ENCODE peak calls at places on chromosomes 16 and 17, in nine cellular contexts. E, X, B, P, U, L, V, O and S are unnamed samples.
A peak's percentile ranks its signal among the peaks of the same experiment; 100 is the strongest.

GRCh38 chr17:36928450-36929125 is 8.7 kb upstream of the LHX1 start:
- DNase-seq in E (peak; percentile 16), X (no peak), B (no peak), P (peak; percentile 36), U (no peak), L (no peak), V (peak; percentile 29), O (no peak), S (no peak)

GRCh38 chr17:27207073-27207511 is 86.8 kb upstream of the WSB1 start:
- DNase-seq in E (no peak), X (no peak), B (no peak), P (no peak), U (no peak), L (no peak), V (no peak), O (no peak), S (no peak)

GRCh38 chr16:58024673-58025350 is 742 bp upstream of the MMP15 start:
- DNase-seq in E (no peak), X (peak; percentile 95), B (no peak), P (peak; percentile 76), U (no peak), L (peak; percentile 38), V (no peak), O (peak; percentile 47), S (peak; percentile 85)

GRCh38 chr17:3718251-3718650 is 5.5 kb upstream of the HASPIN start:
- DNase-seq in E (no peak), X (no peak), B (no peak), P (no peak), U (no peak), L (no peak), V (no peak), O (no peak), S (no peak)

GRCh38 chr17:71792966-71793365 is 327.9 kb upstream of the SOX9 start:
- DNase-seq in E (no peak), X (no peak), B (no peak), P (no peak), U (no peak), L (no peak), V (no peak), O (no peak), S (no peak)

GRCh38 chr16:51881731-51882130 is 665.2 kb downstream of the TOX3 start:
- DNase-seq in E (no peak), X (no peak), B (no peak), P (no peak), U (no peak), L (no peak), V (no peak), O (no peak), S (no peak)

GRCh38 chr17:62912363-62912762 is 53.7 kb upstream of the TANC2 start:
- DNase-seq in E (no peak), X (no peak), B (no peak), P (no peak), U (no peak), L (no peak), V (no peak), O (no peak), S (no peak)

GRCh38 chr16:68651136-68651535 is 6.0 kb downstream of the CDH3 start:
- DNase-seq in E (no peak), X (no peak), B (no peak), P (no peak), U (no peak), L (no peak), V (no peak), O (no peak), S (no peak)

GRCh38 chr16:27111486-27111885 is 44.8 kb downstream of the C16orf82 start:
- DNase-seq in E (peak; percentile 53), X (no peak), B (no peak), P (no peak), U (no peak), L (no peak), V (no peak), O (no peak), S (peak; percentile 4)

GRCh38 chr16:50169555-50170096 is 16.5 kb downstream of the TENT4B start:
- DNase-seq in E (no peak), X (no peak), B (no peak), P (no peak), U (no peak), L (no peak), V (peak; percentile 33), O (no peak), S (peak; percentile 15)

GRCh38 chr16:1781758-1782407 is 488 bp downstream of the SPSB3 start:
- DNase-seq in E (peak; percentile 36), X (peak; percentile 62), B (no peak), P (no peak), U (no peak), L (peak; percentile 61), V (peak; percentile 73), O (no peak), S (peak; percentile 67)

GRCh38 chr16:55836158-55836611 is 3.3 kb upstream of the CES1 start:
- DNase-seq in E (no peak), X (peak; percentile 87), B (no peak), P (no peak), U (no peak), L (no peak), V (no peak), O (no peak), S (no peak)

GRCh38 chr16:64627288-64627687 is 494.6 kb downstream of the CDH11 start:
- DNase-seq in E (peak; percentile 3), X (no peak), B (no peak), P (peak; percentile 64), U (no peak), L (no peak), V (peak; percentile 69), O (no peak), S (no peak)

GRCh38 chr16:12291989-12292759 is 315.6 kb downstream of the SNX29 start:
- DNase-seq in E (peak; percentile 92), X (no peak), B (no peak), P (no peak), U (no peak), L (no peak), V (peak; percentile 9), O (no peak), S (no peak)

GRCh38 chr16:76583995-76584394 is 306.8 kb downstream of the CNTNAP4 start:
- DNase-seq in E (no peak), X (no peak), B (no peak), P (no peak), U (no peak), L (no peak), V (peak; percentile 70), O (no peak), S (no peak)

GRCh38 chr16:57061084-57061905 is 31.1 kb upstream of the CPNE2 start:
- DNase-seq in E (no peak), X (peak; percentile 97), B (peak; percentile 66), P (no peak), U (no peak), L (no peak), V (peak; percentile 48), O (no peak), S (no peak)

GRCh38 chr17:76635039-76635438 is 8.5 kb downstream of the ST6GALNAC1 start:
- DNase-seq in E (no peak), X (no peak), B (no peak), P (no peak), U (no peak), L (no peak), V (no peak), O (no peak), S (no peak)

GRCh38 chr16:69798466-69798865 is 36.3 kb downstream of the WWP2 start:
- DNase-seq in E (no peak), X (no peak), B (no peak), P (no peak), U (no peak), L (no peak), V (no peak), O (no peak), S (no peak)

GRCh38 chr17:65293584-65294183 is 156.5 kb downstream of the RGS9 start:
- DNase-seq in E (no peak), X (no peak), B (no peak), P (no peak), U (no peak), L (no peak), V (no peak), O (no peak), S (no peak)

GRCh38 chr16:3138342-3138741 is 3.5 kb downstream of the ZNF213 start:
- DNase-seq in E (no peak), X (no peak), B (no peak), P (no peak), U (no peak), L (no peak), V (no peak), O (no peak), S (no peak)

GRCh38 chr17:76000016-76000754 is 470 bp upstream of the CDK3 start:
- DNase-seq in E (peak; percentile 83), X (peak; percentile 75), B (no peak), P (peak; percentile 93), U (peak; percentile 54), L (peak; percentile 82), V (peak; percentile 58), O (peak; percentile 50), S (peak; percentile 61)

GRCh38 chr16:56312028-56312300 is 113.4 kb downstream of the AMFR start:
- DNase-seq in E (no peak), X (no peak), B (no peak), P (no peak), U (no peak), L (no peak), V (no peak), O (no peak), S (no peak)

GRCh38 chr16:55955845-55956244 is 80.7 kb upstream of the CES5A start:
- DNase-seq in E (no peak), X (no peak), B (peak; percentile 68), P (no peak), U (no peak), L (no peak), V (peak; percentile 73), O (no peak), S (no peak)

GRCh38 chr17:56893503-56893902 is 20.3 kb downstream of the TRIM25 start:
- DNase-seq in E (no peak), X (no peak), B (no peak), P (no peak), U (no peak), L (no peak), V (no peak), O (no peak), S (no peak)

GRCh38 chr17:62163847-62164246 is 98.8 kb upstream of the MED13 start:
- DNase-seq in E (no peak), X (peak; percentile 72), B (no peak), P (no peak), U (no peak), L (no peak), V (peak; percentile 86), O (no peak), S (peak; percentile 57)

GRCh38 chr16:14676633-14677032 is 17.5 kb downstream of the PLA2G10 start:
- DNase-seq in E (no peak), X (no peak), B (no peak), P (no peak), U (no peak), L (no peak), V (no peak), O (no peak), S (no peak)